ENCODE peak calls at places on chromosomes 11 and 22, in nine cellular contexts. H, V, U, T, I, D, P, O and R are unnamed samples.
A peak's percentile ranks its signal among the peaks of the same experiment; 100 is the strongest.

GRCh38 chr22:37254206-37254866 is 10.3 kb upstream of the RAC2 start:
- DNase-seq in H (no peak), V (no peak), U (peak; percentile 79), T (no peak), I (no peak), D (no peak), P (no peak), O (peak; percentile 24), R (no peak)

GRCh38 chr11:125295922-125296321 is 131.4 kb downstream of the PKNOX2 start:
- DNase-seq in H (no peak), V (no peak), U (peak; percentile 21), T (no peak), I (no peak), D (no peak), P (peak; percentile 42), O (no peak), R (no peak)

GRCh38 chr22:24696551-24697001 is 77.9 kb downstream of the PIWIL3 start:
- DNase-seq in H (no peak), V (no peak), U (no peak), T (no peak), I (no peak), D (no peak), P (no peak), O (no peak), R (no peak)

GRCh38 chr11:66278396-66279091 is 569 bp downstream of the CNIH2 start:
- DNase-seq in H (peak; percentile 50), V (no peak), U (peak; percentile 59), T (no peak), I (peak; percentile 41), D (no peak), P (no peak), O (peak; percentile 63), R (no peak)

GRCh38 chr22:23012081-23012622 is 58.2 kb upstream of the GNAZ start:
- DNase-seq in H (no peak), V (no peak), U (no peak), T (peak; percentile 46), I (no peak), D (no peak), P (no peak), O (no peak), R (no peak)

GRCh38 chr11:8086571-8086970 is 5.6 kb downstream of the TUB start:
- DNase-seq in H (peak; percentile 29), V (no peak), U (no peak), T (no peak), I (no peak), D (no peak), P (no peak), O (no peak), R (no peak)

GRCh38 chr11:93116641-93117577 is 80.9 kb downstream of the SLC36A4 start:
- DNase-seq in H (no peak), V (no peak), U (no peak), T (no peak), I (peak; percentile 24), D (no peak), P (no peak), O (no peak), R (no peak)

GRCh38 chr22:49417326-49417725 is 410.3 kb downstream of the BRD1 start:
- DNase-seq in H (no peak), V (no peak), U (no peak), T (no peak), I (no peak), D (no peak), P (no peak), O (no peak), R (no peak)

GRCh38 chr22:20792966-20793332 is 19.0 kb downstream of the SERPIND1 start:
- DNase-seq in H (no peak), V (no peak), U (peak; percentile 21), T (no peak), I (no peak), D (no peak), P (no peak), O (no peak), R (no peak)

GRCh38 chr22:49344196-49344595 is 483.5 kb downstream of the BRD1 start:
- DNase-seq in H (no peak), V (no peak), U (no peak), T (no peak), I (no peak), D (no peak), P (no peak), O (no peak), R (no peak)

GRCh38 chr11:129778877-129779276 is 36.8 kb upstream of the TMEM45B start:
- DNase-seq in H (no peak), V (no peak), U (no peak), T (no peak), I (no peak), D (no peak), P (no peak), O (no peak), R (no peak)